ENCODE peak calls at places on chromosomes 3 and 15, in seven cellular contexts. U, W, X, T, N, D and E are unnamed samples.

GRCh38 chr3:39154323-39155021 is 1.1 kb upstream of the CSRNP1 start:
- DNase-seq in U (peak), W (peak), X (no peak), T (no peak), N (peak), D (peak), E (no peak)

GRCh38 chr15:37015476-37015875 is 84.9 kb downstream of the MEIS2 start:
- DNase-seq in U (peak), W (no peak), X (no peak), T (no peak), N (no peak), D (no peak), E (no peak)

GRCh38 chr3:119420196-119420595 is 43.2 kb downstream of the TMEM39A start:
- DNase-seq in U (peak), W (no peak), X (no peak), T (no peak), N (peak), D (no peak), E (no peak)

GRCh38 chr3:133992951-133993595 is 36.7 kb downstream of the SLCO2A1 start:
- DNase-seq in U (no peak), W (no peak), X (no peak), T (no peak), N (no peak), D (no peak), E (no peak)

GRCh38 chr15:54660356-54660755 is 536.4 kb downstream of the RSL24D1 start:
- DNase-seq in U (no peak), W (no peak), X (no peak), T (no peak), N (no peak), D (no peak), E (no peak)

GRCh38 chr3:26369133-26369532 is 253.4 kb upstream of the LRRC3B start:
- DNase-seq in U (peak), W (no peak), X (no peak), T (no peak), N (peak), D (no peak), E (no peak)

GRCh38 chr3:72270072-72270611 is 485.2 kb upstream of the PROK2 start:
- DNase-seq in U (peak), W (peak), X (no peak), T (peak), N (peak), D (no peak), E (no peak)

GRCh38 chr3:108380128-108380795 is 83.9 kb downstream of the HHLA2 start:
- DNase-seq in U (no peak), W (no peak), X (no peak), T (no peak), N (no peak), D (no peak), E (no peak)

GRCh38 chr3:154018100-154018696 is 103.0 kb upstream of the ARHGEF26 start:
- DNase-seq in U (peak), W (no peak), X (peak), T (peak), N (peak), D (peak), E (no peak)

GRCh38 chr3:129441782-129442181 is 1.8 kb downstream of the IFT122 start:
- DNase-seq in U (no peak), W (no peak), X (no peak), T (no peak), N (no peak), D (no peak), E (no peak)

GRCh38 chr3:141235661-141236171 is 4.1 kb downstream of the PXYLP1 start:
- DNase-seq in U (no peak), W (no peak), X (no peak), T (no peak), N (no peak), D (peak), E (no peak)

GRCh38 chr3:124621498-124621897 is 108.8 kb upstream of the UMPS start:
- DNase-seq in U (no peak), W (no peak), X (no peak), T (no peak), N (no peak), D (no peak), E (no peak)

GRCh38 chr15:35925634-35926380 is 379.8 kb upstream of the DPH6 start:
- DNase-seq in U (no peak), W (no peak), X (no peak), T (no peak), N (no peak), D (no peak), E (no peak)

GRCh38 chr15:48112242-48112641 is 8.5 kb upstream of the SLC24A5 start:
- DNase-seq in U (peak), W (no peak), X (no peak), T (no peak), N (peak), D (peak), E (no peak)

GRCh38 chr15:100711479-100712130 is 109.2 kb downstream of the ASB7 start:
- DNase-seq in U (no peak), W (no peak), X (no peak), T (no peak), N (no peak), D (no peak), E (no peak)

GRCh38 chr3:158788446-158788845 is 13.4 kb upstream of the MFSD1 start:
- DNase-seq in U (no peak), W (no peak), X (no peak), T (no peak), N (no peak), D (no peak), E (no peak)

GRCh38 chr15:31869640-31870335 is 160.5 kb upstream of the CHRNA7 start:
- DNase-seq in U (no peak), W (peak), X (no peak), T (no peak), N (no peak), D (peak), E (no peak)

GRCh38 chr3:11539677-11540076 is 104.0 kb downstream of the VGLL4 start:
- DNase-seq in U (no peak), W (no peak), X (no peak), T (no peak), N (no peak), D (peak), E (no peak)

GRCh38 chr3:133868166-133868565 is 27.5 kb downstream of the RAB6B start:
- DNase-seq in U (no peak), W (peak), X (no peak), T (no peak), N (no peak), D (no peak), E (no peak)

GRCh38 chr3:38966956-38967795 is 84.6 kb downstream of the SCN11A start:
- DNase-seq in U (no peak), W (no peak), X (no peak), T (no peak), N (no peak), D (no peak), E (no peak)

GRCh38 chr15:76840830-76841460 is 64.2 kb downstream of the SCAPER start:
- DNase-seq in U (peak), W (no peak), X (no peak), T (no peak), N (peak), D (no peak), E (no peak)

GRCh38 chr15:100346866-100347512 is 5.2 kb upstream of the ADAMTS17 start:
- DNase-seq in U (no peak), W (no peak), X (no peak), T (no peak), N (no peak), D (no peak), E (no peak)

GRCh38 chr3:39361252-39361927 is 21.8 kb upstream of the SLC25A38 start:
- DNase-seq in U (no peak), W (no peak), X (no peak), T (no peak), N (no peak), D (no peak), E (no peak)

GRCh38 chr3:194928183-194928736 is 242.6 kb downstream of the FAM43A start:
- DNase-seq in U (no peak), W (no peak), X (no peak), T (no peak), N (no peak), D (no peak), E (no peak)

GRCh38 chr3:134067311-134068161 is 37.8 kb upstream of the SLCO2A1 start:
- DNase-seq in U (no peak), W (no peak), X (peak), T (no peak), N (no peak), D (peak), E (no peak)

GRCh38 chr3:72322264-72322976 is 525.8 kb downstream of the SHQ1 start:
- DNase-seq in U (no peak), W (no peak), X (no peak), T (no peak), N (no peak), D (no peak), E (no peak)

GRCh38 chr15:73800662-73801345 is 47.7 kb upstream of the INSYN1 start:
- DNase-seq in U (no peak), W (no peak), X (no peak), T (no peak), N (peak), D (no peak), E (no peak)

GRCh38 chr15:58355352-58355964 is 76.3 kb upstream of the LIPC start:
- DNase-seq in U (no peak), W (no peak), X (no peak), T (no peak), N (no peak), D (no peak), E (no peak)